ENCODE peak calls at places on chromosomes 1 and 21, in seven cellular contexts. D is astrocyte, L is hepatocyte, C is neural progenitor cell, N is A549, G is tibial artery, P is spleen. T is an unnamed sample.

GRCh38 chr1:209390764-209391163 is 192.8 kb upstream of the CAMK1G start:
- DNase-seq in L (no peak), C (no peak), G (no peak), D (no peak), N (no peak), P (no peak), T (no peak)

GRCh38 chr1:93576346-93576745 is 105.3 kb downstream of the BCAR3 start:
- DNase-seq in P (no peak), G (no peak), L (peak; percentile 72), N (no peak), C (peak; percentile 57), D (no peak), T (no peak)

GRCh38 chr1:224884428-224884827 is 45.0 kb upstream of the DNAH14 start:
- DNase-seq in P (no peak), N (peak; percentile 28), D (peak; percentile 49), L (peak; percentile 69), C (no peak), G (no peak), T (no peak)

GRCh38 chr1:245448858-245449534 is 294.2 kb downstream of the KIF26B start:
- DNase-seq in D (peak; percentile 55), G (no peak), C (no peak), N (no peak), L (no peak), P (no peak), T (no peak)

GRCh38 chr1:21783679-21784603 is 992 bp upstream of the USP48 start:
- DNase-seq in L (peak; percentile 97), D (peak; percentile 72), P (peak; percentile 82), N (peak; percentile 97), C (peak; percentile 96), G (peak; percentile 70), T (peak; percentile 80)

GRCh38 chr21:42716074-42716473 is 62.7 kb downstream of the PDE9A start:
- DNase-seq in C (no peak), D (no peak), N (no peak), G (no peak), L (no peak), P (no peak), T (no peak)

GRCh38 chr1:202697038-202697437 is 13.2 kb downstream of the SYT2 start:
- DNase-seq in G (peak; percentile 45), D (no peak), L (no peak), P (peak; percentile 45), N (peak; percentile 20), C (no peak), T (no peak)

GRCh38 chr1:12081648-12082396 is 18.7 kb downstream of the TNFRSF8 start:
- DNase-seq in D (no peak), C (no peak), G (no peak), L (no peak), P (peak; percentile 34), N (no peak), T (no peak)

GRCh38 chr21:22209304-22209700 is 1211.1 kb downstream of the NCAM2 start:
- DNase-seq in C (no peak), P (no peak), D (no peak), L (no peak), N (no peak), G (no peak), T (no peak)

GRCh38 chr1:38835230-38835827 is 24.2 kb downstream of the RRAGC start:
- DNase-seq in C (peak; percentile 93), D (peak; percentile 67), P (no peak), N (peak; percentile 82), G (no peak), L (peak; percentile 90), T (peak; percentile 55)

GRCh38 chr1:30730351-30731108 is 7.1 kb upstream of the MATN1 start:
- DNase-seq in C (no peak), L (no peak), G (no peak), P (peak; percentile 90), N (no peak), D (no peak), T (no peak)

GRCh38 chr1:212915245-212916091 is 34.9 kb upstream of the VASH2 start:
- DNase-seq in C (peak; percentile 36), L (peak; percentile 79), N (peak; percentile 96), G (no peak), P (no peak), D (peak; percentile 46), T (no peak)

GRCh38 chr1:78339490-78339889 is 151.3 kb upstream of the PTGFR start:
- DNase-seq in C (no peak), D (peak; percentile 78), G (no peak), P (no peak), N (no peak), L (no peak), T (peak; percentile 44)

GRCh38 chr1:119799599-119800177 is 11.6 kb downstream of the REG4 start:
- DNase-seq in P (no peak), G (no peak), N (no peak), L (no peak), C (no peak), D (no peak), T (no peak)

GRCh38 chr1:15272009-15272781 is 25.2 kb downstream of the FHAD1 start:
- DNase-seq in L (peak; percentile 89), D (peak; percentile 41), N (peak; percentile 71), G (peak; percentile 73), P (no peak), C (peak; percentile 90), T (no peak)

GRCh38 chr1:52867060-52867845 is 24.7 kb downstream of the ZYG11A start:
- DNase-seq in P (no peak), N (no peak), L (peak; percentile 42), D (no peak), G (no peak), C (no peak), T (no peak)

GRCh38 chr1:62688687-62689085 is 500 bp upstream of the DOCK7 start:
- DNase-seq in N (no peak), P (no peak), L (no peak), G (no peak), D (peak; percentile 33), C (no peak), T (no peak)

GRCh38 chr1:152023221-152023620 is 13.6 kb downstream of the S100A11 start:
- DNase-seq in P (no peak), L (no peak), C (no peak), N (no peak), G (no peak), D (no peak), T (no peak)

GRCh38 chr1:13809461-13810159 is 109.6 kb downstream of the PRDM2 start:
- DNase-seq in P (no peak), L (no peak), D (peak; percentile 6), N (no peak), C (no peak), G (no peak), T (no peak)

GRCh38 chr21:41366522-41367151 is 4.8 kb downstream of the MX2 start:
- DNase-seq in P (peak; percentile 88), N (peak; percentile 74), G (peak; percentile 57), L (peak; percentile 93), D (peak; percentile 78), C (no peak), T (no peak)

GRCh38 chr1:34984435-34985062 is 598 bp downstream of the TMEM35B start:
- DNase-seq in C (peak; percentile 39), G (peak; percentile 74), P (no peak), N (no peak), L (peak; percentile 26), D (peak; percentile 32), T (no peak)

GRCh38 chr1:51663105-51663504 is 46.2 kb downstream of the OSBPL9 start:
- DNase-seq in N (no peak), G (no peak), L (no peak), C (no peak), P (no peak), D (peak; percentile 45), T (no peak)
- H3K4me1 ChIP-seq in N (peaks cover 43% of the 10 kb centered on the region), G (peaks cover 60% of the 10 kb centered on the region), L (peaks cover 6% of the 10 kb centered on the region), C (no peaks in the 10 kb centered on the region), P (peaks cover 6% of the 10 kb centered on the region), D (peaks cover 48% of the 10 kb centered on the region), T (peaks cover 16% of the 10 kb centered on the region)

GRCh38 chr21:35922618-35923017 is 137.7 kb downstream of the SETD4 start:
- DNase-seq in N (no peak), P (no peak), D (peak; percentile 52), G (no peak), C (no peak), L (no peak), T (no peak)
- TF ChIP-seq CTCF in N (no peak), P (no peak), D (no peak), G (no peak), C (no peak), L (no peak), T (no peak)

GRCh38 chr1:164770149-164770529 is 211.2 kb downstream of the PBX1 start:
- DNase-seq in L (no peak), G (no peak), C (no peak), N (no peak), D (no peak), P (no peak), T (no peak)
- H3K4me1 ChIP-seq in L (peaks cover 63% of the 10 kb centered on the region), G (peaks cover 55% of the 10 kb centered on the region), C (peaks cover 33% of the 10 kb centered on the region), N (peaks cover 97% of the 10 kb centered on the region), D (peaks cover 59% of the 10 kb centered on the region), P (peaks cover 5% of the 10 kb centered on the region), T (peaks cover 43% of the 10 kb centered on the region)

DNA sequence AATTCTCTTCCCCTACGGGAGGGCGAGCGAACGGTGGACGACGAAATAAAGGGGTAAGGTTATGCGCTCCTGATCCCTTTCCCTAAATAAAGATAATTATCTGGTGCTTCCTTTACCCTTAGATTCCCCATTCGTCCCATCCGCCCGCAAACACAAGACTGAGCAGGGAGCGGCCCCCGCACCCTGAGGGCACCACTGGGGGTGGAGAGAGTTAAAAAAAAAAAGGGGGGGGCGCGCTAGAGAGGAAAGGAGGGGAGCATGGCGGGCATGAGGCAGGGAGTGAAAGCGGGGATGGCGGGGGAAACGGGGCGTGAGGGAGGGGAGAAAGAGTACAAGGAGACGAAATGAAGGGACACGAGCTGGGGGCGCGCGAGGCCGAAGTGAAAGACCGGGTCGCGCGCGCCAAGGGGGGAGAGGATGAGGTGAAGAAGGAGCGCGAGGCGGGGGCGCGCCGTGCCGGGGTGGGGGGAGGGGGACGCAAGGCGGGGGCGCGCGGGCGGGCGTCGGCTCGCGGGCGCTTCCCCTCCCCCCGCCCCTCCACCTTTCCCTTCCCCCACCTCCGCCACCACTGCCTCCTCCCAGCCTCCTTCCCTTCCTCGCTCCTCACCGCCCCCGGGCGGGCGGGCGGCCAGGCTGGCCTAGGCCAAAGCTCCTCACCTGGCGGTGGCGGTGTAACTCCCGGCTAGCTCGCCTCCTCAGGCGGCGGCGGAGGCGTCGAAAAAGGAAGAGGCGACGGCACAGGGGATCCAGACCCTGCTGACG is 515 bp downstream of the GATAD2B start:
- DNase-seq in D (no peak), C (peak; percentile 92), G (peak; percentile 81), P (no peak), L (peak; percentile 82), N (no peak), T (no peak)
- TF ChIP-seq CTCF in D (no peak), C (peak; percentile 44), G (no peak), P (no peak), L (peak; percentile 14), N (peak; percentile 17), T (peak; percentile 41)

GRCh38 chr1:153543738-153544135 is 1.9 kb downstream of the S100A4 start:
- DNase-seq in L (no peak), G (peak; percentile 55), D (no peak), N (no peak), P (peak; percentile 34), C (no peak), T (no peak)

GRCh38 chr1:153545067-153546055 is at the start of gene S100A4:
- DNase-seq in G (peak; percentile 98), P (peak; percentile 93), N (peak; percentile 94), D (peak; percentile 89), C (peak; percentile 91), L (peak; percentile 97), T (no peak)

GRCh38 chr1:153544453-153545066 is 1.0 kb downstream of the S100A4 start:
- DNase-seq in P (no peak), G (no peak), N (no peak), D (no peak), L (no peak), C (no peak), T (no peak)

GRCh38 chr1:153541641-153542569 is 1.2 kb upstream of the S100A5 start:
- DNase-seq in G (peak; percentile 61), L (no peak), P (peak; percentile 68), N (no peak), D (no peak), C (no peak), T (no peak)

GRCh38 chr1:153542956-153543737 is 2.4 kb upstream of the S100A5 start:
- DNase-seq in C (no peak), G (peak; percentile 61), L (no peak), N (no peak), P (peak; percentile 16), D (no peak), T (no peak)
- H3K4me1 ChIP-seq in C (peaks cover 33% of the 10 kb centered on the region), G (peaks cover 67% of the 10 kb centered on the region), L (peaks cover 47% of the 10 kb centered on the region), N (peaks cover 82% of the 10 kb centered on the region), P (peaks cover 83% of the 10 kb centered on the region), D (peaks cover 33% of the 10 kb centered on the region), T (peaks cover 58% of the 10 kb centered on the region)

T was measured in keratinocyte.